ENCODE peak calls at places on chromosomes 16 and 17, in four cellular contexts. X is GM12878, C is upper lobe of left lung, T is endothelial cell of umbilical vein. J is an unnamed sample.

GRCh38 chr17:42194133-42194899 is at the start of gene GHDC:
- DNase-seq in X (peak), C (peak), T (peak), J (peak)

GRCh38 chr17:81422776-81423697 is 27.8 kb downstream of the BAHCC1 start:
- DNase-seq in X (no peak), C (peak), T (peak), J (no peak)

GRCh38 chr17:41100081-41100480 is 1.9 kb downstream of the KRTAP4-16 start:
- DNase-seq in X (no peak), C (no peak), T (peak), J (no peak)

GRCh38 chr17:71412803-71413202 is 708.0 kb upstream of the SOX9 start:
- DNase-seq in X (no peak), C (no peak), T (no peak), J (no peak)

GRCh38 chr17:59634632-59635561 is 15.2 kb downstream of the CLTC start:
- DNase-seq in X (no peak), C (no peak), T (peak), J (no peak)

GRCh38 chr17:13513039-13513405 is 88.7 kb downstream of the HS3ST3A1 start:
- DNase-seq in X (no peak), C (no peak), T (no peak), J (no peak)

GRCh38 chr16:54475019-54475418 is 188.4 kb upstream of the IRX3 start:
- DNase-seq in X (no peak), C (no peak), T (no peak), J (no peak)

GRCh38 chr16:48676836-48677235 is 66.9 kb upstream of the N4BP1 start:
- DNase-seq in X (no peak), C (no peak), T (no peak), J (no peak)

GRCh38 chr17:57408064-57408811 is 151.9 kb downstream of the MSI2 start:
- DNase-seq in X (peak), C (no peak), T (no peak), J (no peak)

GRCh38 chr17:38344127-38344745 is 480 bp upstream of the GPR179 start:
- DNase-seq in X (no peak), C (no peak), T (no peak), J (no peak)

DNA sequence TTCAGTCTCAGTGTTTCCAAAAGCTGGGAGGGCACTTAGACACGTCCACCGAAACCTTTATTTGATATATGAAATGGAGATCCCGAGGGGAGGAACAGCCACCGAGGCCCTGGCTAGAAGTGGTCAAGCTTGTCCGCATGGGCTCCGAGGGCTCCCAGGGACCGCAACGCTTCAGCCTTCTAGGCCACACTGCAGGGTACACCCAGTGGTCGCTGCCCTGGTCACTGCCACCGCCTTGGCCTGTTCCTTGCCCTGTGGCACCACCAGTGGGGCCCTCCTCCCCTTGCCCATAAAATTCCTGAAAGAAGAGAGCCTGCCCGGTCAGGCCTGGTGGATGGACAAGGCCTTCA is 43.8 kb upstream of the SMPD3 start:
- DNase-seq in X (no peak), C (no peak), T (no peak), J (no peak)
- H3K27ac ChIP-seq in X (no peak), C (no peak), T (no peak), J (no peak)

GRCh38 chr16:70472786-70473433 is 18.5 kb downstream of the FCSK start:
- DNase-seq in X (no peak), C (no peak), T (no peak), J (no peak)
- TF ChIP-seq CTCF in X (no peak), C (no peak), T (no peak), J (no peak)

GRCh38 chr16:2147981-2148671 is at the start of gene RAB26:
- DNase-seq in X (no peak), C (peak), T (peak), J (no peak)
- TF ChIP-seq POLR2AphosphoS5 in X (no peak), C (peak), T (no peak), J (peak)

GRCh38 chr17:77446959-77447634 is 306.3 kb downstream of the SEC14L1 start:
- DNase-seq in X (no peak), C (no peak), T (no peak), J (no peak)

GRCh38 chr17:77445030-77445907 is 304.5 kb downstream of the SEC14L1 start:
- DNase-seq in X (peak), C (peak), T (no peak), J (no peak)

GRCh38 chr17:77444653-77445029 is 303.9 kb downstream of the SEC14L1 start:
- DNase-seq in X (peak), C (no peak), T (no peak), J (no peak)

GRCh38 chr17:77443743-77444260 is 303.0 kb downstream of the SEC14L1 start:
- DNase-seq in X (no peak), C (no peak), T (no peak), J (no peak)

GRCh38 chr17:77445908-77446535 is 305.3 kb downstream of the SEC14L1 start:
- DNase-seq in X (no peak), C (no peak), T (peak), J (no peak)
- H3K27ac ChIP-seq in X (peak), C (peak), T (no peak), J (peak)

GRCh38 chr17:2724783-2725164 is 13.2 kb upstream of the CLUH start:
- DNase-seq in X (no peak), C (no peak), T (peak), J (no peak)
- TF ChIP-seq CTCF in X (no peak), C (no peak), T (peak), J (no peak)

GRCh38 chr17:75634376-75634740 is 1.1 kb downstream of the SMIM5 start:
- DNase-seq in X (no peak), C (no peak), T (no peak), J (no peak)

GRCh38 chr17:75632428-75632827 is 806 bp upstream of the SMIM5 start:
- DNase-seq in X (no peak), C (no peak), T (no peak), J (no peak)

GRCh38 chr17:75632863-75633483 is at the start of gene SMIM5:
- DNase-seq in X (no peak), C (peak), T (peak), J (peak)

GRCh38 chr17:75634754-75635609 is 1.7 kb downstream of the SMIM5 start:
- DNase-seq in X (no peak), C (peak), T (no peak), J (no peak)

DNA sequence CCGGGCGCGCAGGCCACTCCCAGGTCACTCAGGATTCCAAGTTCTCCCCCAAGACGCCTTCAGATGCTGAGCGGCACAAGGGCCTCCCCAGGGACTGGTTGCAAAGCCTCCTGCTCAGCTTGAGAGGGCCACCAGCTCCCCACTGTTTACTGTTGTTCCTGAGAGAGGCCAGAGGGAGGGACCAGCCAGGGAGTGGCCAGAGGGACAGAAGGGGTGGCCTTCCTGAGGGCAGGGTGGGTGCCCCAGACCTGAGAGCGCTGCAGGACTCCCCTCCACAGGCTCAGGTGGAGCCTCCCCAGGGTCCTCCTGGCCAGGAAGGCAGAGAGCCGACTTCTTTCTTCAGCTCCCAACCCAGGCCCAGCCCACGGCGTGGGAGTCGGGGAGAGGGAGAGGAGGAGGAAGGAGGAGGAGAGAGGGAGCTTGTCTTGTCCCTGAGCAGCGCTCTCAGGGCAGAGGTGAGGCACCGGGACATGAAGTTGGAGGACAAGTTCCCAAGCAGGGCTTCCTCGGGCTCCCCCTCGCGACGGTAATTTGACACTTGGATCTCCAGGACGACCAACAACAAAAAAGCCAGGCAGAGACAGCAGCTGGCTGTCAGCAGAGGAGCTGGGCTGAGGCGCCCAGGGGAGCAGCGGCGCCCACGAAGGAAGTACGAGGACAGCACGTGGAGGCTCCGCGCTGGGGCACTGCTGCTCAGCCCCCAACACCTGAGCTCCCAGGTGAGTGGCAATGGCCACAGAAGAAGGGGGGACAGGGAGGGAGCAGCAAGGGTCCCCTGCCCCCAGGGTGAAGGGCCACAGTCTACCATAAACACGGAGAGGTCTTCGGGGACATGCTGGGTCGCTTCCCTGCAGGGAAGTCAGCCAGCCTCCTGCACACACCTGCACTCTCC is 496 bp downstream of the SMIM5 start:
- DNase-seq in X (no peak), C (peak), T (peak), J (peak)
- TF ChIP-seq POLR2AphosphoS5 in X (no peak), C (no peak), T (no peak), J (peak)

DNA sequence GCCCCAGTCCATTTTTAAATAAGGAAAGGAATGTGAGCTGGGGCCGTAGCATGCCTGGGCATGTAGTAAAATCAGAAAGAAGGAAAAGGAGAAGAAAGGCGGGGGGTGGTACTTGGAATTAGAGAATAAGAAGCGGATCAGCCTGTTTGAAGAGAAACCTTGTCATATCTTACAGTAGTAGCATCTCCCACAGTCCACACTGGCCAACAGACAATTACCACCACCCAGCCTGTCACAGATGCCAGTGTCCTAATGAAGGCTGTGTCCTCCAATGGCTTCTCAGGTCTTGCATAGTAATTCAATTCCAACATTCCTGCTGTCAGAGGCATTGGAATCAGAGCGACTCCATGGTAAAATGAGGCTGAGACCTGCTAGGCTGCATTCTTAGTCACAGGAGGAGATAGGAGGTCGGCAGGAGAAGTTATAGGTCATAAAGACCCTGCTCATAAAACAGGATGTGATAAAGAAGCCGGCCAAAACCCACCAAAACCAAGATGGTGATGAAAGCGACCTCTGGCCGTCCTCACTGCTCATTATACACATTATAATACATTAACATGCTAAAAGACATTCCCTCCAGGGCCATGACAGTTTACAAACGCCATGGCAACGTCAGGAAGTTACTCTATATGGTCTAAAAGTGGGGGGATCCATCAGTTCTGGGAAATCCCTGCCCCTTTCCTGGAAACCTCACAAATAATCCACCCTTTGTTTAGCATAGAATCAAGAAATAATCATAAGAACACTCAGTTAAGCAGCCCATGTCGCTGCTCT is 9.5 kb upstream of the AKAP10 start:
- DNase-seq in X (no peak), C (no peak), T (no peak), J (no peak)
- H3K27ac ChIP-seq in X (no peak), C (no peak), T (no peak), J (no peak)

GRCh38 chr17:10617120-10617505 is 40.0 kb downstream of the MYH3 start:
- DNase-seq in X (no peak), C (no peak), T (no peak), J (no peak)

GRCh38 chr17:10618202-10618635 is 38.9 kb downstream of the MYH3 start:
- DNase-seq in X (no peak), C (peak), T (peak), J (no peak)

GRCh38 chr17:10614536-10615155 is 42.5 kb downstream of the MYH3 start:
- DNase-seq in X (no peak), C (no peak), T (peak), J (no peak)

GRCh38 chr17:10613775-10614513 is 43.2 kb downstream of the MYH3 start:
- DNase-seq in X (no peak), C (no peak), T (no peak), J (no peak)

DNA sequence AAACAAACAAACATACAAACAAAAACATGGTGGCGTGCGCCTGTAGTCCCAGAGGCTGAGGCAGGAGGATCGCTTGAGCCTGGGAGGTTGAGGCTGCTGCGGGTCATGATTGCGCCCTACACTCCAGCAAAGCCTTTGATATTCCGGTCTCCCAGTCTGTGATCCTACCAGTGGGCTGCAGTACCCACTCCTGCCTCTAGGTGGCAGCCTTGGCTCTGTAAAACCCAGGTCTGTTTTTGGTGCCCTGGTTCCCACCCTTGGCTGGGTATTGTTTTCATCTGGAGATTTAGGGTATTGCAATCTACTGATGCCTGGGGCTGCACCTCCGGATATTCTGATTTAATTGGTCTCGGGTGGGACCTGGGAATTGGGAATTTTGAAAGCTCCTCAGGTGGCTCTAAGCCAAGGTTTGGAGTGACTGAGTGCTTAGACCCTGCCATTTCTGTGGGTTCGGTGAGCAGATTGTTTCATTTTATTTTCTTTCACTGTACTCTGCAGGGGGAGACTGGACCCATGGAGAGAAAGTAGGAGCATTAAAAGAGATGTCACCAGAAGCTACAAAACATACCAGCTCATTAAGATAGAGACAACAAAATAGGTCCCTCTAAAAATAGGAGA is 40.5 kb downstream of the MYH3 start:
- DNase-seq in X (no peak), C (peak), T (peak), J (no peak)
- TF ChIP-seq CTCF in X (peak), C (peak), T (peak), J (peak)

DNA sequence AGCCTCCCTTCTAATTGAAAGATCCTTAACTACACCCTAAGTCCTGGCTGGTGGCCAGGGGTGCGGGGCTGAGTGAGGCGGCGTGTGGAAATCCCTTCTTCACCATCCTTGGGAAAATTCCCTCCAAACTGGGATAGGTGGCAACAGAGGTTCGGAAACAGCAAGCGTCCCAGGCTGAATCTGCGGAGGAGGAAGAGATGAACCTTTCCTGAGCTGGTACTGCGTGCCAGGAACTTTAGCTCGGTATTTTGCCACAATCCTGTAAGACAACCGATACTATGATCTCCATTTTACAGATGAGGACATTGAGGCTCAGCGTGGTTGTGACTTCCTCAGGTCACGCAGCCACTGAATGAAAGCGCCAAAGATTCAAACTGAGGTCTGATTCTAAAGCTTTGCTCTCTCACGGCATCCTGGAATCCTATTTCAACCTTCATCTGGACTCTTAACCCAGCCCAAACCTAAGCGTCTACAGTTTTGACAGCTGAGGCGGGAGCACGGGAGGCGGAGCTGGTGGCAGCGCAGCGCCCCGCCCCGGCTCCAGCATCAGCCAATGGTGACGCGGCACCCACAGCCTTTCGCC is 570 bp upstream of the CYLD start:
- DNase-seq in X (no peak), C (peak), T (no peak), J (peak)
- TF ChIP-seq POLR2AphosphoS5 in X (peak), C (no peak), T (no peak), J (no peak)

GRCh38 chr16:85216522-85217375 is 104.5 kb upstream of the CIBAR2 start:
- DNase-seq in X (no peak), C (no peak), T (no peak), J (no peak)

GRCh38 chr16:85211247-85211910 is 99.1 kb upstream of the CIBAR2 start:
- DNase-seq in X (no peak), C (no peak), T (no peak), J (no peak)

GRCh38 chr16:85215478-85216120 is 103.3 kb upstream of the CIBAR2 start:
- DNase-seq in X (no peak), C (no peak), T (no peak), J (no peak)

GRCh38 chr16:85210423-85211169 is 98.3 kb upstream of the CIBAR2 start:
- DNase-seq in X (no peak), C (no peak), T (no peak), J (no peak)

DNA sequence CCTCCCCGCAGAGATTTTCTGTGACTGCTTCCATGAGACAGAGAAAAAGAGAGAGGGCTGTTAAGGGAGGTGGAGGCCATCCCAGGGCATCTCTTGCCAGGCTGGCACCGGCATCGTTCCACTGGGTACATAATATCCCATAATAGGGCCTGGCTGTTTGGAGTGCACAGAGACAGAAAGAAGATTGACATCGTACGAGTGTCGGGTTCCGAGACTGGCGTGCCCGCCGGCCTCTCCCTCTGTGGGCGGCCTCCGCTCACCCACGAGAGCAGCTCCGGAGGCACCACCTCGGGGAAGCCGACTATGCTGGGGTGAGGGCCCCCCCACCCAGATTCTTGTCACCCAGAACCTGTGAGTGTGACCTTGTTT is 101.6 kb upstream of the CIBAR2 start:
- DNase-seq in X (no peak), C (no peak), T (no peak), J (no peak)
- H3K27ac ChIP-seq in X (no peak), C (no peak), T (no peak), J (peak)